ENCODE peak calls at places on chromosomes 11 and 22, in five cellular contexts. One of them, this sample, is unnamed.

GRCh38 chr11:75347781-75348613 is 3.5 kb downstream of the ARRB1 start:
- DNase-seq in breast epithelium: no peak
- DNase-seq in fibroblast of lung: peak
- DNase-seq in MM.1S: no peak
- DNase-seq in astrocyte of the cerebellum: no peak
- DNase-seq in this sample: peak

GRCh38 chr11:93444671-93445073 is 98.5 kb downstream of the SMCO4 start:
- DNase-seq in breast epithelium: no peak
- DNase-seq in fibroblast of lung: no peak
- DNase-seq in MM.1S: no peak
- DNase-seq in astrocyte of the cerebellum: peak
- DNase-seq in this sample: no peak

GRCh38 chr22:46432164-46433068 is 96.9 kb downstream of the TRMU start:
- DNase-seq in breast epithelium: no peak
- DNase-seq in fibroblast of lung: no peak
- DNase-seq in MM.1S: peak
- DNase-seq in astrocyte of the cerebellum: no peak
- DNase-seq in this sample: no peak

GRCh38 chr11:134862796-134863195 is 450.8 kb upstream of the B3GAT1 start:
- DNase-seq in breast epithelium: no peak
- DNase-seq in fibroblast of lung: no peak
- DNase-seq in MM.1S: no peak
- DNase-seq in astrocyte of the cerebellum: no peak
- DNase-seq in this sample: no peak

GRCh38 chr11:75163917-75164316 is 13.0 kb downstream of the SLCO2B1 start:
- DNase-seq in breast epithelium: no peak
- DNase-seq in fibroblast of lung: no peak
- DNase-seq in MM.1S: no peak
- DNase-seq in astrocyte of the cerebellum: no peak
- DNase-seq in this sample: no peak

GRCh38 chr11:68574308-68574707 is 110.0 kb upstream of the GAL start:
- DNase-seq in breast epithelium: no peak
- DNase-seq in fibroblast of lung: no peak
- DNase-seq in MM.1S: no peak
- DNase-seq in astrocyte of the cerebellum: no peak
- DNase-seq in this sample: no peak

GRCh38 chr11:47179655-47179991 is 2.9 kb upstream of the ARFGAP2 start:
- DNase-seq in breast epithelium: no peak
- DNase-seq in fibroblast of lung: peak
- DNase-seq in MM.1S: peak
- DNase-seq in astrocyte of the cerebellum: no peak
- DNase-seq in this sample: no peak

GRCh38 chr22:39776295-39776694 is 117.3 kb downstream of the ENTHD1 start:
- DNase-seq in breast epithelium: no peak
- DNase-seq in fibroblast of lung: no peak
- DNase-seq in MM.1S: no peak
- DNase-seq in astrocyte of the cerebellum: no peak
- DNase-seq in this sample: no peak

GRCh38 chr11:117064275-117064674 is 34.0 kb downstream of the SIK3 start:
- DNase-seq in breast epithelium: no peak
- DNase-seq in fibroblast of lung: peak
- DNase-seq in MM.1S: peak
- DNase-seq in astrocyte of the cerebellum: no peak
- DNase-seq in this sample: no peak

GRCh38 chr11:72814139-72814830 is at the start of gene ATG16L2:
- DNase-seq in breast epithelium: peak
- DNase-seq in fibroblast of lung: peak
- DNase-seq in MM.1S: peak
- DNase-seq in astrocyte of the cerebellum: no peak
- DNase-seq in this sample: peak

GRCh38 chr11:2298131-2298794 is 3.5 kb downstream of the C11orf21 start:
- DNase-seq in breast epithelium: peak
- DNase-seq in fibroblast of lung: no peak
- DNase-seq in MM.1S: no peak
- DNase-seq in astrocyte of the cerebellum: no peak
- DNase-seq in this sample: peak

GRCh38 chr11:57357827-57358226 is 19.7 kb downstream of the P2RX3 start:
- DNase-seq in breast epithelium: no peak
- DNase-seq in fibroblast of lung: peak
- DNase-seq in MM.1S: no peak
- DNase-seq in astrocyte of the cerebellum: no peak
- DNase-seq in this sample: no peak

GRCh38 chr22:37260939-37261338 is 16.9 kb upstream of the RAC2 start:
- DNase-seq in breast epithelium: no peak
- DNase-seq in fibroblast of lung: peak
- DNase-seq in MM.1S: peak
- DNase-seq in astrocyte of the cerebellum: no peak
- DNase-seq in this sample: no peak

GRCh38 chr11:116930177-116930576 is 92.8 kb upstream of the APOA1 start:
- DNase-seq in breast epithelium: no peak
- DNase-seq in fibroblast of lung: peak
- DNase-seq in MM.1S: peak
- DNase-seq in astrocyte of the cerebellum: peak
- DNase-seq in this sample: no peak

GRCh38 chr11:13335319-13335718 is 57.7 kb downstream of the BMAL1 start:
- DNase-seq in breast epithelium: peak
- DNase-seq in fibroblast of lung: peak
- DNase-seq in MM.1S: peak
- DNase-seq in astrocyte of the cerebellum: no peak
- DNase-seq in this sample: no peak

GRCh38 chr22:29370556-29370955 is 17.8 kb downstream of the AP1B1 start:
- DNase-seq in breast epithelium: no peak
- DNase-seq in fibroblast of lung: no peak
- DNase-seq in MM.1S: peak
- DNase-seq in astrocyte of the cerebellum: no peak
- DNase-seq in this sample: no peak

GRCh38 chr11:124970925-124971324 is 16.9 kb downstream of the CCDC15 start:
- DNase-seq in breast epithelium: no peak
- DNase-seq in fibroblast of lung: peak
- DNase-seq in MM.1S: peak
- DNase-seq in astrocyte of the cerebellum: no peak
- DNase-seq in this sample: no peak

GRCh38 chr22:46798366-46799057 is 36.1 kb downstream of the TBC1D22A start:
- DNase-seq in breast epithelium: peak
- DNase-seq in fibroblast of lung: peak
- DNase-seq in MM.1S: peak
- DNase-seq in astrocyte of the cerebellum: no peak
- DNase-seq in this sample: peak

GRCh38 chr11:12762696-12763324 is 88.6 kb downstream of the TEAD1 start:
- DNase-seq in breast epithelium: no peak
- DNase-seq in fibroblast of lung: no peak
- DNase-seq in MM.1S: no peak
- DNase-seq in astrocyte of the cerebellum: no peak
- DNase-seq in this sample: no peak

GRCh38 chr22:47775686-47776085 is 1013.2 kb downstream of the TBC1D22A start:
- DNase-seq in breast epithelium: no peak
- DNase-seq in fibroblast of lung: no peak
- DNase-seq in MM.1S: no peak
- DNase-seq in astrocyte of the cerebellum: no peak
- DNase-seq in this sample: no peak

GRCh38 chr11:119323532-119324033 is 6.7 kb upstream of the MCAM start:
- DNase-seq in breast epithelium: no peak
- DNase-seq in fibroblast of lung: peak
- DNase-seq in MM.1S: peak
- DNase-seq in astrocyte of the cerebellum: peak
- DNase-seq in this sample: peak

GRCh38 chr11:117817213-117818035 is 7.1 kb downstream of the FXYD2 start:
- DNase-seq in breast epithelium: peak
- DNase-seq in fibroblast of lung: peak
- DNase-seq in MM.1S: peak
- DNase-seq in astrocyte of the cerebellum: peak
- DNase-seq in this sample: peak

GRCh38 chr22:29570456-29570855 is 10.5 kb downstream of the NIPSNAP1 start:
- DNase-seq in breast epithelium: no peak
- DNase-seq in fibroblast of lung: no peak
- DNase-seq in MM.1S: no peak
- DNase-seq in astrocyte of the cerebellum: no peak
- DNase-seq in this sample: peak

GRCh38 chr11:72307439-72307838 is 63.5 kb upstream of the PHOX2A start:
- DNase-seq in breast epithelium: no peak
- DNase-seq in fibroblast of lung: no peak
- DNase-seq in MM.1S: no peak
- DNase-seq in astrocyte of the cerebellum: no peak
- DNase-seq in this sample: no peak

GRCh38 chr11:120391854-120392253 is 55.6 kb downstream of the ARHGEF12 start:
- DNase-seq in breast epithelium: no peak
- DNase-seq in fibroblast of lung: no peak
- DNase-seq in MM.1S: no peak
- DNase-seq in astrocyte of the cerebellum: no peak
- DNase-seq in this sample: no peak

GRCh38 chr11:120395778-120396177 is 59.6 kb downstream of the ARHGEF12 start:
- DNase-seq in breast epithelium: no peak
- DNase-seq in fibroblast of lung: no peak
- DNase-seq in MM.1S: no peak
- DNase-seq in astrocyte of the cerebellum: no peak
- DNase-seq in this sample: no peak

GRCh38 chr11:120392791-120393190 is 56.6 kb downstream of the ARHGEF12 start:
- DNase-seq in breast epithelium: no peak
- DNase-seq in fibroblast of lung: no peak
- DNase-seq in MM.1S: no peak
- DNase-seq in astrocyte of the cerebellum: no peak
- DNase-seq in this sample: no peak

GRCh38 chr11:120392299-120392698 is 56.1 kb downstream of the ARHGEF12 start:
- DNase-seq in breast epithelium: no peak
- DNase-seq in fibroblast of lung: peak
- DNase-seq in MM.1S: no peak
- DNase-seq in astrocyte of the cerebellum: no peak
- DNase-seq in this sample: no peak

GRCh38 chr11:120394119-120394518 is 57.9 kb downstream of the ARHGEF12 start:
- DNase-seq in breast epithelium: no peak
- DNase-seq in fibroblast of lung: no peak
- DNase-seq in MM.1S: no peak
- DNase-seq in astrocyte of the cerebellum: no peak
- DNase-seq in this sample: no peak
- TF ChIP-seq CTCF in breast epithelium: no peak
- TF ChIP-seq CTCF in fibroblast of lung: no peak
- TF ChIP-seq CTCF in MM.1S: no peak
- TF ChIP-seq CTCF in astrocyte of the cerebellum: no peak
- TF ChIP-seq CTCF in this sample: no peak

GRCh38 chr22:33821290-33821689 is 99.0 kb downstream of the LARGE1 start:
- DNase-seq in breast epithelium: no peak
- DNase-seq in fibroblast of lung: peak
- DNase-seq in MM.1S: no peak
- DNase-seq in astrocyte of the cerebellum: no peak
- DNase-seq in this sample: no peak

GRCh38 chr22:33823552-33823951 is 96.7 kb downstream of the LARGE1 start:
- DNase-seq in breast epithelium: no peak
- DNase-seq in fibroblast of lung: peak
- DNase-seq in MM.1S: no peak
- DNase-seq in astrocyte of the cerebellum: no peak
- DNase-seq in this sample: no peak

GRCh38 chr22:33819743-33820142 is 100.5 kb downstream of the LARGE1 start:
- DNase-seq in breast epithelium: no peak
- DNase-seq in fibroblast of lung: no peak
- DNase-seq in MM.1S: no peak
- DNase-seq in astrocyte of the cerebellum: no peak
- DNase-seq in this sample: no peak
- TF ChIP-seq CTCF in breast epithelium: no peak
- TF ChIP-seq CTCF in fibroblast of lung: no peak
- TF ChIP-seq CTCF in MM.1S: no peak
- TF ChIP-seq CTCF in astrocyte of the cerebellum: no peak
- TF ChIP-seq CTCF in this sample: no peak

GRCh38 chr11:9758676-9759518 is 95.0 kb downstream of the SWAP70 start:
- DNase-seq in breast epithelium: peak
- DNase-seq in fibroblast of lung: peak
- DNase-seq in MM.1S: peak
- DNase-seq in astrocyte of the cerebellum: no peak
- DNase-seq in this sample: peak
- TF ChIP-seq CTCF in breast epithelium: no peak
- TF ChIP-seq CTCF in fibroblast of lung: peak
- TF ChIP-seq CTCF in MM.1S: no peak
- TF ChIP-seq CTCF in astrocyte of the cerebellum: no peak
- TF ChIP-seq CTCF in this sample: peak

GRCh38 chr22:43008921-43009320 is 6.0 kb downstream of the PACSIN2 start:
- DNase-seq in breast epithelium: no peak
- DNase-seq in fibroblast of lung: no peak
- DNase-seq in MM.1S: no peak
- DNase-seq in astrocyte of the cerebellum: no peak
- DNase-seq in this sample: no peak

GRCh38 chr22:43013355-43014061 is 1.4 kb downstream of the PACSIN2 start:
- DNase-seq in breast epithelium: no peak
- DNase-seq in fibroblast of lung: no peak
- DNase-seq in MM.1S: no peak
- DNase-seq in astrocyte of the cerebellum: no peak
- DNase-seq in this sample: no peak

GRCh38 chr22:43012390-43012789 is 2.6 kb downstream of the PACSIN2 start:
- DNase-seq in breast epithelium: no peak
- DNase-seq in fibroblast of lung: no peak
- DNase-seq in MM.1S: no peak
- DNase-seq in astrocyte of the cerebellum: no peak
- DNase-seq in this sample: no peak

GRCh38 chr22:43009444-43009843 is 5.5 kb downstream of the PACSIN2 start:
- DNase-seq in breast epithelium: no peak
- DNase-seq in fibroblast of lung: no peak
- DNase-seq in MM.1S: no peak
- DNase-seq in astrocyte of the cerebellum: no peak
- DNase-seq in this sample: no peak

GRCh38 chr22:43011079-43011478 is 3.9 kb downstream of the PACSIN2 start:
- DNase-seq in breast epithelium: peak
- DNase-seq in fibroblast of lung: no peak
- DNase-seq in MM.1S: no peak
- DNase-seq in astrocyte of the cerebellum: no peak
- DNase-seq in this sample: no peak
- TF ChIP-seq CTCF in breast epithelium: peak
- TF ChIP-seq CTCF in fibroblast of lung: no peak
- TF ChIP-seq CTCF in MM.1S: no peak
- TF ChIP-seq CTCF in astrocyte of the cerebellum: peak
- TF ChIP-seq CTCF in this sample: no peak

DNA sequence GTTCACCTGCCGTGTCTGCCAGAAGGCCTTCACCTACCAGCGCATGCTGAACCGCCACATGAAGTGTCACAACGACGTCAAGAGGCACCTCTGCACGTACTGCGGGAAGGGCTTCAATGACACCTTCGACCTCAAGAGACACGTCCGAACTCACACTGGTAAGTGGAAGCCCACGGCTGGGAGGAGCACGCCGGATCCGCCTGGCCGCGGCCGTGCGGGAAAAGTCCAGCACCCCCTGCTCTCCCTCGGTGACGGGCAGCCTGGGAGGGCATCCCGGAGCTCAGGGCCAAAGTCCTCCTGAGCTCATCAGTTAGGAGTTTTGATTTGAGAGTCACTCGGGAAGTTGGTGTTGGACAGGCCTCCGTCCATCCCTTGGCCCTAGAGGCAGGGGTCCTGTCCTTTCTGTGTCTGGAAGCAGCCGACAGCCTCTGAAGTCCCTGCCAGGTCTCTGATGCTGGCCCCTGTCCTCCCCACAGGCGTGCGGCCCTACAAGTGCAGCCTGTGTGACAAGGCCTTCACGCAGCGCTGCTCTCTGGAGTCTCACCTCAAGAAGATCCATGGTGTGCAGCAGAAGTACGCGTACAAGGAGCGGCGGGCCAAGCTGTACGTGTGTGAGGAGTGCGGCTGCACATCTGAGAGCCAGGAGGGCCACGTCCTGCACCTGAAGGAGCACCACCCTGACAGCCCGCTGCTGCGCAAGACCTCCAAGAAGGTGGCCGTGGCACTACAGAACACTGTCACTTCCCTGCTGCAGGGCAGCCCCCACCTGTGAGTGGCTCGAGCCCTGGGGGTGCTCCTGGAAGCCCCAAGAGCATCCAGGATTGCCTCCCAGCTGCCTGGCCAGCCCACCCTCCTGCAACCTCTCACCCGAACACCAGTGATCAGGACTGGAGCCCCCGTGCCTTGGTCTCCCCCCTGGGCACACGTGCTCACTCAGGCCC is 8.0 kb downstream of the OVOL1 start:
- DNase-seq in breast epithelium: no peak
- DNase-seq in fibroblast of lung: no peak
- DNase-seq in MM.1S: no peak
- DNase-seq in astrocyte of the cerebellum: no peak
- DNase-seq in this sample: no peak
- TF ChIP-seq CTCF in breast epithelium: no peak
- TF ChIP-seq CTCF in fibroblast of lung: no peak
- TF ChIP-seq CTCF in MM.1S: no peak
- TF ChIP-seq CTCF in astrocyte of the cerebellum: no peak
- TF ChIP-seq CTCF in this sample: no peak